ENCODE peak calls at places on chromosomes 11 and 22, in five cellular contexts. O is GM06990, L is SJCRH30, E is adipocyte, F is left ventricle myocardium inferior. Q is an unnamed sample.

GRCh38 chr11:6323291-6323905 is 3.1 kb upstream of the CAVIN3 start:
- DNase-seq in O (no peak), L (no peak), E (no peak), F (no peak), Q (peak; percentile 40)

GRCh38 chr11:126109941-126110731 is 47.5 kb upstream of the CDON start:
- DNase-seq in O (no peak), L (no peak), E (peak; percentile 49), F (no peak), Q (no peak)

GRCh38 chr11:1875093-1875785 is 16.5 kb downstream of the PRR33 start:
- DNase-seq in O (no peak), L (peak; percentile 73), E (no peak), F (peak; percentile 49), Q (peak; percentile 64)

GRCh38 chr11:132921597-132921996 is 610.7 kb downstream of the OPCML start:
- DNase-seq in O (no peak), L (no peak), E (no peak), F (no peak), Q (no peak)

GRCh38 chr11:93123351-93123898 is 74.4 kb downstream of the SLC36A4 start:
- DNase-seq in O (no peak), L (no peak), E (no peak), F (peak; percentile 53), Q (no peak)

GRCh38 chr11:12290477-12290922 is 86.9 kb upstream of the PARVA start:
- DNase-seq in O (no peak), L (no peak), E (no peak), F (no peak), Q (no peak)

GRCh38 chr11:66479741-66480115 is 506 bp upstream of the DPP3 start:
- DNase-seq in O (no peak), L (no peak), E (no peak), F (no peak), Q (no peak)

GRCh38 chr11:3201112-3201581 is 17.5 kb downstream of the MRGPRG start:
- DNase-seq in O (no peak), L (no peak), E (no peak), F (no peak), Q (peak; percentile 60)

GRCh38 chr11:118263694-118264567 is at the start of gene MPZL2:
- DNase-seq in O (no peak), L (no peak), E (no peak), F (peak; percentile 20), Q (peak; percentile 38)

GRCh38 chr11:12802418-12803085 is 128.3 kb downstream of the TEAD1 start:
- DNase-seq in O (no peak), L (no peak), E (peak; percentile 79), F (no peak), Q (no peak)

GRCh38 chr11:70333206-70333605 is 62.7 kb downstream of the PPFIA1 start:
- DNase-seq in O (no peak), L (no peak), E (no peak), F (no peak), Q (no peak)

GRCh38 chr11:17544181-17544622 is at the start of gene USH1C:
- DNase-seq in O (no peak), L (no peak), E (no peak), F (peak; percentile 17), Q (peak; percentile 97)

GRCh38 chr11:33530824-33531223 is 169.8 kb downstream of the C11orf91 start:
- DNase-seq in O (no peak), L (no peak), E (peak; percentile 44), F (no peak), Q (no peak)

GRCh38 chr22:44155115-44155514 is 25.6 kb upstream of the PARVG start:
- DNase-seq in O (no peak), L (no peak), E (no peak), F (no peak), Q (no peak)

DNA sequence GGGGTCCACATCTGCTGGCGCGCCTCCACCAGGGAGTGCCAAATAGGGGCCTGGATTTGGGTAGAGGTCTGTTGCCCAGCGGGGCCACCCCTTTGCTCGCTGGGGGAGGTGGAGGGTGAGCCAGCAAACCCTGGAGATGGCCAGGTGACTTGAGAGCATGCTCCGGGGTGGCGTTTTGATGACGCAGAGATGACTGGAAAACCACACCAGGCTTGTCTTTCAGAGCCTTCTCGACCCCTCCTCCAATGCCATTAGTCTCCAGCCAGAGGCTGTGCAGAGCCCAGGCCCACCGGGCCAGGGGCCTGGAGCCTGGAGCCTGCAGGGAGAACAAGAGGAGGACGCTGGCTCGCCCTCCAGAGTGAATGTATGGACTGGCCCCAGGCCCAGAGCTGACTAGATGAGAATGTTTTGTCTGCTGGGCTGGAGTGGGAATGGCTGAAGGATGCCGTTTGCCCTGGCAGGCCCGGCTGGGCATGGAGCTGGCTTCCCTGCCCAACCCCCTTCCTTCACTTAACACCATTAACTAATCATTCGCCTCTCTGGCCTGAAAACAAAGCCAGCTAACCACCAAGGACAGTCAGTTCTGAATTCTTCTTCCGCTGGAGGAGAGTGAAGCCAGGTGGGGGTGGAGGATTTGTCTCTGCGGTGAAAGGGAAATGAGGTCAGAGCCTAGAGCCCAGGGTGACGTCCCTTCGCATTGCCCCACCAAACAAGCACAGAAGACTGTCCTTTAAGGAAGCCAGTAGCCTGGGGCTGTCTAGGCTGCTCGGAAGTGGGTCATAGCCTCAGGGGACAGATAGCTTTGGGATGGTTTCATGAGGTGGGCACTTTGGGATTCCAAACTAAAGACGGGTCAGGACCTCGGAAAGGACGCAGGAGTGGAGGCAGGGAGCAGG is 1.6 kb upstream of the MCAM start:
- DNase-seq in O (peak; percentile 75), L (peak; percentile 38), E (no peak), F (no peak), Q (peak; percentile 70)
- H3K4me3 ChIP-seq in O (peak overlapping the region; percentile 60), L (peak overlapping the region; percentile 0), E (no peak overlapping the region), F (peak overlapping the region; percentile 79), Q (no peak overlapping the region)

GRCh38 chr11:107592813-107593212 is 1.9 kb downstream of the ELMOD1 start:
- DNase-seq in O (no peak), L (no peak), E (peak; percentile 15), F (no peak), Q (peak; percentile 21)

GRCh38 chr11:107591446-107592236 is 694 bp downstream of the ELMOD1 start:
- DNase-seq in O (peak; percentile 16), L (peak; percentile 42), E (peak; percentile 34), F (no peak), Q (peak; percentile 74)

GRCh38 chr11:107592256-107592655 is 1.3 kb downstream of the ELMOD1 start:
- DNase-seq in O (no peak), L (no peak), E (no peak), F (no peak), Q (no peak)

GRCh38 chr11:107591098-107591445 is at the start of gene ELMOD1:
- DNase-seq in O (peak; percentile 18), L (peak; percentile 74), E (peak; percentile 77), F (peak; percentile 54), Q (peak; percentile 87)

DNA sequence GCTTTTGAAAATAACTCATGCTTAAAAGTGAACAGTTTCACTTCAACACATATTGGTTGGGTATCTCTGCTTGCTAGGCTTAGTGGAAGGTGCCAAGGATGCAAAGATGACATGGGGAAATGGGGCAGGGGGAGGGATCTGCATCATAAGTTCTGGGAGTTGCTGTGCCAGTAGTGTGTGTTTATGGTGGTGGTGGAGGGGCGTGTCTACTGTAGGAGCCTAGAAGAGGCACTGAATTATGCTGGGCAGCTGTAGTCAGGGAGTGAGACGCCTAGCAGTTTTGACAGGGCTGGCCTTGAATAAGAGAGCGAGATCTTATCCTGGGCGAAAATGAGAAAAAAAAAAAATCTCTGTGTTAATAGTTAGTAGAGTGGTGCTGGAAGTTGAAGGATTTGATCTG is 3.0 kb downstream of the ELMOD1 start:
- DNase-seq in O (no peak), L (no peak), E (no peak), F (no peak), Q (peak; percentile 36)
- H3K27me3 ChIP-seq in O (peaks cover 4% of the 10 kb centered on the region), L (no peaks in the 10 kb centered on the region), E (peaks cover 40% of the 10 kb centered on the region), F (peaks cover 95% of the 10 kb centered on the region), Q (peaks cover 50% of the 10 kb centered on the region)

DNA sequence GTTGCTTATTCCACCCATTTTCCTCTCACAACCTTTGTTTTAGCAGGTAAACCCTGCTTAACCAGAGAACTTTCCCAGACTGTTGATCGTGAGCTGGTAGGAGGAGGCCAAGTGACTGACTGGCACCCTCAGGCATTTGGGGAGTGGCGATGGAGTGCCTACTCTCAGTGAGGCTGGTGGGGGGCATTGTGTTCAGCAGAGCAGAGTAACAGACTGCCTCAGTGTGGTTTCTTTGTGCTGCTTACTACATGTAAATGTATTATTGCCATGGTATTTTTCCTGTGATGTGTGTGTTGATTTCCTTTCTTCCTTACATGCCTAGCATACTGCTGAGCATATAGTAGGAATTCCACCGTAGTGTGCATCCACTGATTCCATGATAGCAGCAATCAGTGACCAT is 2.6 kb downstream of the MARK2 start:
- DNase-seq in O (no peak), L (no peak), E (peak; percentile 78), F (no peak), Q (peak; percentile 60)
- H3K4me3 ChIP-seq in O (peak overlapping the region; percentile 72), L (no peak overlapping the region), E (peak overlapping the region; percentile 92), F (peak overlapping the region; percentile 91), Q (no peak overlapping the region)

DNA sequence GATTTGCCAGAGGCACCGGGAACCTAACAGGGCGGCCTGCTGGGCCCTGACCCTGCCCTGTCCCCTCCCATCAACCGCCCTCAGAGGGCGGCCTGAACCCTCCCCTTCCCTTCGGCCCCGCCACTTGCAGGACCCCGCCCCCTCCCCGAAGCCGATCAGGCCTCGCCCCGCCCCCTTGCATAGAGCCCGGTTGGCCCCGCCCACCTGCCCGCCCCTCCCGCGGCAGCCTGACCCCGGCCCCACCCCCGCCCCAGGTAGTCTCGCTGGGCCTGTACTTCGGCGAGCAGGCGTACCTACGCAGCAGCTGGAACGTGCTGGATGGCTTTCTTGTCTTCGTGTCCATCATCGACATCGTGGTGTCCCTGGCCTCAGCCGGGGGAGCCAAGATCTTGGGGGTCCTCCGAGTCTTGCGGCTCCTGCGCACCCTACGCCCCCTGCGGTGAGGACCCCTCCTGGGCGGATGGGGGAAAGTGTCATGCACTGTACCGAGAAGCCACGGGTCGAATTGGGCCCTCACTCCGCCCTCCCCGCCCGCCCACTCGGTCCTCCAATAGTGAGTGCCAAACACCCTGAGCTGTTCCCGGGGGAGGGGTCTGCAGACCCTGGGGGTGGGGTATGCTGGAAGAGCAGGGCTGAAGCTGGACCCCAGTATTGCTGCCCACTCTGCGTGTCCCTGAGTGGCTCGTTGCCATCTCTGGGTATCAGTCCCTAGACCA is 94.1 kb downstream of the CACNA1I start:
- DNase-seq in O (no peak), L (no peak), E (no peak), F (no peak), Q (peak; percentile 100)
- H3K27me3 ChIP-seq in O (peaks cover 4% of the 10 kb centered on the region), L (no peaks in the 10 kb centered on the region), E (peaks cover 74% of the 10 kb centered on the region), F (peaks cover 90% of the 10 kb centered on the region), Q (peaks cover 34% of the 10 kb centered on the region)

GRCh38 chr11:131203041-131203440 is 167.4 kb upstream of the NTM start:
- DNase-seq in O (no peak), L (no peak), E (no peak), F (no peak), Q (no peak)

GRCh38 chr11:131204984-131205383 is 165.4 kb upstream of the NTM start:
- DNase-seq in O (no peak), L (no peak), E (no peak), F (no peak), Q (no peak)

GRCh38 chr11:131198161-131198560 is 172.3 kb upstream of the NTM start:
- DNase-seq in O (no peak), L (no peak), E (no peak), F (no peak), Q (no peak)

GRCh38 chr11:131198646-131199285 is 171.6 kb upstream of the NTM start:
- DNase-seq in O (no peak), L (no peak), E (no peak), F (no peak), Q (no peak)

DNA sequence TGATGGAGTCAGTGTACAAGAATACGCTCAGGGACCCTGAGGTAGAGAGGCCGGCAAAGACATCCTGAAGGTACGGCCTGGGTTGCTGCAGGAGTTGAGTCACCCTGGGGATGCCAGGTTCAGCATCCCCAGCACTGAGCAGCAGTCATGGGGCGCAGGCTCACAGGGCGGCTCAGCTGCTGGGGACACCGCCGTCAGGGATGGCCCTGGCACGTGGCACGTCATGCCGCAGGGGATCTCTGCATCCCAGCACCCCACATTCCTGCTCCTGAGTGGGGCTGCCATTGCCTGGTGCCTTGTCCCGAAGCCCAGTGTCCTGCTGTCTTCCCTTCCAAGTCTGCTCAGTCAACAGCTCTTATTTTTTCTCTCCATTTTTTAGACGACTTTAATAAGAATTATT is 168.7 kb upstream of the NTM start:
- DNase-seq in O (no peak), L (no peak), E (no peak), F (no peak), Q (no peak)
- H3K4me3 ChIP-seq in O (no peak overlapping the region), L (no peak overlapping the region), E (no peak overlapping the region), F (no peak overlapping the region), Q (no peak overlapping the region)